ENCODE peak calls at places on chromosomes 12 and 14, in seven cellular contexts. One of them, this sample, is unnamed.

GRCh38 chr12:85708775-85709174 is 127.4 kb downstream of the RASSF9 start:
- DNase-seq in PC-3: no peak
- DNase-seq in coronary artery: no peak
- DNase-seq in body of pancreas: no peak
- DNase-seq in thoracic aorta: no peak
- DNase-seq in cardiac fibroblast: no peak
- DNase-seq in lower lobe of right lung: no peak
- DNase-seq in this sample: no peak

GRCh38 chr12:81530352-81530751 is 228.8 kb downstream of the PPFIA2 start:
- DNase-seq in thoracic aorta: no peak
- DNase-seq in lower lobe of right lung: no peak
- DNase-seq in coronary artery: no peak
- DNase-seq in cardiac fibroblast: no peak
- DNase-seq in PC-3: no peak
- DNase-seq in body of pancreas: no peak
- DNase-seq in this sample: no peak

GRCh38 chr12:2273288-2273687 is 220.5 kb downstream of the CACNA1C start:
- DNase-seq in thoracic aorta: no peak
- DNase-seq in PC-3: no peak
- DNase-seq in cardiac fibroblast: peak
- DNase-seq in body of pancreas: no peak
- DNase-seq in lower lobe of right lung: no peak
- DNase-seq in coronary artery: no peak
- DNase-seq in this sample: no peak

GRCh38 chr14:28671425-28671824 is 95.2 kb upstream of the FOXG1 start:
- DNase-seq in body of pancreas: no peak
- DNase-seq in cardiac fibroblast: peak
- DNase-seq in PC-3: peak
- DNase-seq in thoracic aorta: no peak
- DNase-seq in lower lobe of right lung: no peak
- DNase-seq in coronary artery: no peak
- DNase-seq in this sample: peak

GRCh38 chr14:34944744-34945143 is 38.0 kb upstream of the SRP54 start:
- DNase-seq in coronary artery: no peak
- DNase-seq in body of pancreas: no peak
- DNase-seq in thoracic aorta: no peak
- DNase-seq in PC-3: no peak
- DNase-seq in cardiac fibroblast: no peak
- DNase-seq in lower lobe of right lung: no peak
- DNase-seq in this sample: no peak

GRCh38 chr12:124747426-124748161 is 116.1 kb downstream of the SCARB1 start:
- DNase-seq in body of pancreas: peak
- DNase-seq in PC-3: peak
- DNase-seq in coronary artery: no peak
- DNase-seq in thoracic aorta: no peak
- DNase-seq in cardiac fibroblast: peak
- DNase-seq in lower lobe of right lung: no peak
- DNase-seq in this sample: peak

GRCh38 chr12:12665194-12665593 is 30.8 kb downstream of the GPR19 start:
- DNase-seq in body of pancreas: no peak
- DNase-seq in coronary artery: no peak
- DNase-seq in PC-3: no peak
- DNase-seq in thoracic aorta: no peak
- DNase-seq in lower lobe of right lung: no peak
- DNase-seq in cardiac fibroblast: no peak
- DNase-seq in this sample: no peak

GRCh38 chr14:91649930-91650329 is 82.0 kb downstream of the CATSPERB start:
- DNase-seq in PC-3: peak
- DNase-seq in cardiac fibroblast: peak
- DNase-seq in coronary artery: no peak
- DNase-seq in lower lobe of right lung: no peak
- DNase-seq in body of pancreas: no peak
- DNase-seq in thoracic aorta: no peak
- DNase-seq in this sample: peak

GRCh38 chr12:50786498-50787231 is 22.8 kb downstream of the ATF1 start:
- DNase-seq in PC-3: peak
- DNase-seq in body of pancreas: no peak
- DNase-seq in coronary artery: no peak
- DNase-seq in cardiac fibroblast: peak
- DNase-seq in lower lobe of right lung: no peak
- DNase-seq in thoracic aorta: no peak
- DNase-seq in this sample: peak

GRCh38 chr12:52278931-52279682 is 4.7 kb downstream of the KRT86 start:
- DNase-seq in coronary artery: peak
- DNase-seq in PC-3: peak
- DNase-seq in body of pancreas: peak
- DNase-seq in cardiac fibroblast: peak
- DNase-seq in thoracic aorta: no peak
- DNase-seq in lower lobe of right lung: peak
- DNase-seq in this sample: peak

GRCh38 chr14:32608880-32609279 is 279.8 kb downstream of the AKAP6 start:
- DNase-seq in coronary artery: no peak
- DNase-seq in body of pancreas: no peak
- DNase-seq in thoracic aorta: no peak
- DNase-seq in PC-3: peak
- DNase-seq in cardiac fibroblast: peak
- DNase-seq in lower lobe of right lung: no peak
- DNase-seq in this sample: peak

GRCh38 chr14:30528119-30528518 is 30.8 kb upstream of the G2E3 start:
- DNase-seq in thoracic aorta: no peak
- DNase-seq in lower lobe of right lung: no peak
- DNase-seq in coronary artery: no peak
- DNase-seq in PC-3: no peak
- DNase-seq in cardiac fibroblast: no peak
- DNase-seq in body of pancreas: no peak
- DNase-seq in this sample: no peak

GRCh38 chr12:24499151-24500146 is 449.5 kb downstream of the BCAT1 start:
- DNase-seq in PC-3: no peak
- DNase-seq in lower lobe of right lung: no peak
- DNase-seq in body of pancreas: no peak
- DNase-seq in coronary artery: no peak
- DNase-seq in thoracic aorta: no peak
- DNase-seq in cardiac fibroblast: peak
- DNase-seq in this sample: peak

GRCh38 chr12:71440393-71441349 is 1.1 kb downstream of the LGR5 start:
- DNase-seq in thoracic aorta: no peak
- DNase-seq in coronary artery: no peak
- DNase-seq in body of pancreas: peak
- DNase-seq in lower lobe of right lung: no peak
- DNase-seq in cardiac fibroblast: peak
- DNase-seq in PC-3: no peak
- DNase-seq in this sample: no peak

GRCh38 chr14:39265741-39266588 is 32.2 kb downstream of the MIA2 start:
- DNase-seq in coronary artery: no peak
- DNase-seq in lower lobe of right lung: no peak
- DNase-seq in PC-3: peak
- DNase-seq in body of pancreas: no peak
- DNase-seq in cardiac fibroblast: peak
- DNase-seq in thoracic aorta: no peak
- DNase-seq in this sample: peak

GRCh38 chr12:93684716-93685115 is 7.5 kb downstream of the CRADD start:
- DNase-seq in body of pancreas: no peak
- DNase-seq in thoracic aorta: no peak
- DNase-seq in cardiac fibroblast: peak
- DNase-seq in PC-3: no peak
- DNase-seq in lower lobe of right lung: no peak
- DNase-seq in coronary artery: no peak
- DNase-seq in this sample: no peak

GRCh38 chr12:50728841-50729240 is 35.1 kb upstream of the ATF1 start:
- DNase-seq in thoracic aorta: no peak
- DNase-seq in body of pancreas: no peak
- DNase-seq in lower lobe of right lung: no peak
- DNase-seq in cardiac fibroblast: no peak
- DNase-seq in PC-3: no peak
- DNase-seq in coronary artery: no peak
- DNase-seq in this sample: no peak

GRCh38 chr12:112218150-112218549 is 92.8 kb downstream of the TRAFD1 start:
- DNase-seq in coronary artery: no peak
- DNase-seq in body of pancreas: no peak
- DNase-seq in PC-3: no peak
- DNase-seq in cardiac fibroblast: peak
- DNase-seq in thoracic aorta: no peak
- DNase-seq in lower lobe of right lung: no peak
- DNase-seq in this sample: no peak

GRCh38 chr12:86006727-86007126 is 132.6 kb downstream of the NTS start:
- DNase-seq in PC-3: peak
- DNase-seq in body of pancreas: no peak
- DNase-seq in cardiac fibroblast: peak
- DNase-seq in lower lobe of right lung: no peak
- DNase-seq in coronary artery: no peak
- DNase-seq in thoracic aorta: no peak
- DNase-seq in this sample: no peak

GRCh38 chr12:130775953-130776856 is 60.1 kb upstream of the RIMBP2 start:
- DNase-seq in lower lobe of right lung: no peak
- DNase-seq in cardiac fibroblast: peak
- DNase-seq in PC-3: peak
- DNase-seq in body of pancreas: peak
- DNase-seq in thoracic aorta: no peak
- DNase-seq in coronary artery: no peak
- DNase-seq in this sample: peak

GRCh38 chr12:68158427-68158826 is 1.1 kb downstream of the IFNG start:
- DNase-seq in cardiac fibroblast: peak
- DNase-seq in coronary artery: no peak
- DNase-seq in PC-3: peak
- DNase-seq in lower lobe of right lung: no peak
- DNase-seq in thoracic aorta: no peak
- DNase-seq in body of pancreas: no peak
- DNase-seq in this sample: peak

GRCh38 chr14:105475916-105476845 is 1.6 kb downstream of the CRIP2 start:
- DNase-seq in lower lobe of right lung: peak
- DNase-seq in body of pancreas: peak
- DNase-seq in coronary artery: peak
- DNase-seq in thoracic aorta: no peak
- DNase-seq in PC-3: peak
- DNase-seq in cardiac fibroblast: peak
- DNase-seq in this sample: peak

GRCh38 chr14:68297871-68298468 is 478.4 kb downstream of the RAD51B start:
- DNase-seq in coronary artery: no peak
- DNase-seq in lower lobe of right lung: no peak
- DNase-seq in body of pancreas: peak
- DNase-seq in PC-3: peak
- DNase-seq in thoracic aorta: no peak
- DNase-seq in cardiac fibroblast: peak
- DNase-seq in this sample: peak

GRCh38 chr14:91127411-91127810 is 13.5 kb downstream of the DGLUCY start:
- DNase-seq in cardiac fibroblast: no peak
- DNase-seq in body of pancreas: peak
- DNase-seq in lower lobe of right lung: peak
- DNase-seq in thoracic aorta: no peak
- DNase-seq in coronary artery: no peak
- DNase-seq in PC-3: peak
- DNase-seq in this sample: peak

GRCh38 chr14:38505221-38506095 is 249.6 kb upstream of the CLEC14A start:
- DNase-seq in body of pancreas: no peak
- DNase-seq in thoracic aorta: no peak
- DNase-seq in lower lobe of right lung: no peak
- DNase-seq in PC-3: no peak
- DNase-seq in cardiac fibroblast: no peak
- DNase-seq in coronary artery: no peak
- DNase-seq in this sample: no peak

GRCh38 chr14:93987815-93988476 is 9.2 kb upstream of the CCDC197 start:
- DNase-seq in body of pancreas: no peak
- DNase-seq in lower lobe of right lung: no peak
- DNase-seq in coronary artery: no peak
- DNase-seq in thoracic aorta: no peak
- DNase-seq in PC-3: no peak
- DNase-seq in cardiac fibroblast: no peak
- DNase-seq in this sample: no peak

GRCh38 chr14:26925876-26926584 is 328.2 kb upstream of the NOVA1 start:
- DNase-seq in thoracic aorta: no peak
- DNase-seq in lower lobe of right lung: peak
- DNase-seq in body of pancreas: no peak
- DNase-seq in coronary artery: no peak
- DNase-seq in PC-3: no peak
- DNase-seq in cardiac fibroblast: peak
- DNase-seq in this sample: no peak
- TF ChIP-seq CTCF in thoracic aorta: no peak
- TF ChIP-seq CTCF in lower lobe of right lung: no peak
- TF ChIP-seq CTCF in body of pancreas: no peak
- TF ChIP-seq CTCF in coronary artery: no peak
- TF ChIP-seq CTCF in PC-3: no peak
- TF ChIP-seq CTCF in cardiac fibroblast: no peak
- TF ChIP-seq CTCF in this sample: no peak

DNA sequence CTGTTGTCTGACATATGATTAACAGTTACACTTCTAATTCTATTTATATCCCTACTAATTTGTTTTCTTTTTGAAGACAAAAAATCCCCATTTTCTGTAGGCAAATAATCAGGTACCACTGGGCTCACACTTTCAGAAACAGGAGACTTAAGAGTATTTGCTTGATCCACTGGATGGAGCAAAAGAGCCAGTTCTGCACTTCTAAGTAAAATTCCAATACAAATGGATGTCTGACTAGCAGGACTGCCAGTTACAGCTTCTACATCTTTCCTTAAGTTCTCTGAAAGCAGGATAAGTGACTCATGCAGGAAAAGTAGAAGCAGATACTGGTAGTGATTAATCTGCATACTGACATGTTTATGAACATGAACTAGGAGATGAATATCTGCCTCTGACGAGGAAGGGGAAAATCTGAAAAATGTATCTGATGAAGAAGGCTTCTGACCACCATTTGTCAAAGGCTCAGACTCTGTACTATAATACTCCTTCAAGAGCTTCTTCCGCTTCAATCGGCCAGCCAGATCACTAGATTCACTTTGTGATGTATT is 73.8 kb upstream of the ANKS1B start:
- DNase-seq in cardiac fibroblast: peak
- DNase-seq in coronary artery: no peak
- DNase-seq in lower lobe of right lung: no peak
- DNase-seq in thoracic aorta: no peak
- DNase-seq in body of pancreas: no peak
- DNase-seq in PC-3: peak
- DNase-seq in this sample: peak
- TF ChIP-seq CTCF in cardiac fibroblast: peak
- TF ChIP-seq CTCF in coronary artery: no peak
- TF ChIP-seq CTCF in lower lobe of right lung: no peak
- TF ChIP-seq CTCF in thoracic aorta: no peak
- TF ChIP-seq CTCF in body of pancreas: no peak
- TF ChIP-seq CTCF in PC-3: peak
- TF ChIP-seq CTCF in this sample: no peak

DNA sequence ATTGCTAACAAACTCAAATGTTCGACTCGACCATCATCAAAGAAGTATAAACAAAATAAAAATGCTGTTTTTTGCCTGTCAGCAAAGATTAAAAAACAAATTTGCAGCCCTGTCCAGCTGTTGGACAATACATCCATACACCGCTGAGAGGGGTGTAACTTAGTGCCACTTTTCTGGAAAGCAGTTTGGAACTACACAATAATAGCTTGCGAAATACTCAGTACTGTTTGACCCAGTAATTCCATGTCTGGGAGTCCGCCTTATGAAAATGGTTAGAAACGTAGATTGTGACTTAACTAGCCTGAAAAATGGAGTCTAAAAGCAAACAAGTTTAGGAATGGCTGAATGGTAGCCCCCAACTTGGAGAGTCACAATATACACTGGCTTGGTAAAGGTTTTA is 6.4 kb downstream of the USP30 start:
- DNase-seq in coronary artery: no peak
- DNase-seq in cardiac fibroblast: no peak
- DNase-seq in thoracic aorta: no peak
- DNase-seq in body of pancreas: no peak
- DNase-seq in lower lobe of right lung: no peak
- DNase-seq in PC-3: no peak
- DNase-seq in this sample: no peak
- TF ChIP-seq CTCF in coronary artery: no peak
- TF ChIP-seq CTCF in cardiac fibroblast: no peak
- TF ChIP-seq CTCF in thoracic aorta: no peak
- TF ChIP-seq CTCF in body of pancreas: no peak
- TF ChIP-seq CTCF in lower lobe of right lung: no peak
- TF ChIP-seq CTCF in PC-3: no peak
- TF ChIP-seq CTCF in this sample: no peak

GRCh38 chr12:123483602-123484273 is 25.8 kb downstream of the SNRNP35 start:
- DNase-seq in lower lobe of right lung: no peak
- DNase-seq in PC-3: no peak
- DNase-seq in cardiac fibroblast: no peak
- DNase-seq in thoracic aorta: no peak
- DNase-seq in coronary artery: no peak
- DNase-seq in body of pancreas: no peak
- DNase-seq in this sample: no peak
- TF ChIP-seq CTCF in lower lobe of right lung: no peak
- TF ChIP-seq CTCF in PC-3: no peak
- TF ChIP-seq CTCF in cardiac fibroblast: no peak
- TF ChIP-seq CTCF in thoracic aorta: no peak
- TF ChIP-seq CTCF in coronary artery: no peak
- TF ChIP-seq CTCF in body of pancreas: no peak
- TF ChIP-seq CTCF in this sample: no peak